ENCODE peak calls at places on chromosome 4, in five cellular contexts. Z is heart left ventricle, G is Peyer's patch, N is IMR-90, Q is A549. L is an unnamed sample.

GRCh38 chr4:55172694-55173287 is 47.4 kb upstream of the KDR start:
- DNase-seq in N (no peak), Z (peak; percentile 43), G (no peak), Q (no peak), L (no peak)

GRCh38 chr4:71209161-71209560 is 129.7 kb upstream of the SLC4A4 start:
- DNase-seq in N (peak; percentile 82), Q (peak; percentile 5), G (no peak), Z (no peak), L (no peak)

GRCh38 chr4:151226004-151226932 is 50.7 kb upstream of the PRSS48 start:
- DNase-seq in Z (no peak), Q (no peak), N (peak; percentile 88), G (no peak), L (no peak)

GRCh38 chr4:153036931-153037330 is 100.8 kb downstream of the FHDC1 start:
- DNase-seq in G (no peak), Q (no peak), Z (no peak), N (no peak), L (no peak)

GRCh38 chr4:88457307-88458090 is 580 bp downstream of the HERC5 start:
- DNase-seq in Z (peak; percentile 42), Q (no peak), N (no peak), G (no peak), L (peak; percentile 54)

GRCh38 chr4:173699841-173700475 is 169.9 kb upstream of the HAND2 start:
- DNase-seq in N (no peak), G (no peak), Q (no peak), Z (no peak), L (no peak)

GRCh38 chr4:72391281-72391680 is 177.7 kb downstream of the ADAMTS3 start:
- DNase-seq in Z (no peak), Q (no peak), G (no peak), N (no peak), L (no peak)

GRCh38 chr4:180203349-180203748 is 2039.9 kb upstream of the TENM3 start:
- DNase-seq in N (no peak), G (no peak), Z (no peak), Q (no peak), L (no peak)

GRCh38 chr4:85677286-85677685 is 202.3 kb downstream of the ARHGAP24 start:
- DNase-seq in N (no peak), G (no peak), Q (no peak), Z (no peak), L (no peak)

GRCh38 chr4:5511791-5512190 is 196.6 kb downstream of the EVC2 start:
- DNase-seq in Z (no peak), N (peak; percentile 63), G (no peak), Q (no peak), L (no peak)

GRCh38 chr4:71713611-71714203 is 70.2 kb downstream of the GC start:
- DNase-seq in Q (peak; percentile 48), G (no peak), N (peak; percentile 77), Z (peak; percentile 11), L (no peak)

GRCh38 chr4:13546855-13547562 is 2.7 kb upstream of the NKX3-2 start:
- DNase-seq in G (peak; percentile 53), Q (no peak), Z (no peak), N (no peak), L (no peak)

GRCh38 chr4:102757681-102758080 is 3.1 kb downstream of the MANBA start:
- DNase-seq in G (no peak), Q (no peak), N (no peak), Z (no peak), L (no peak)

GRCh38 chr4:137283737-137284136 is 248.6 kb downstream of the PCDH18 start:
- DNase-seq in Z (no peak), N (peak; percentile 39), G (no peak), Q (no peak), L (no peak)

GRCh38 chr4:183289688-183290087 is 30.4 kb downstream of the CLDN22 start:
- DNase-seq in Q (peak; percentile 32), N (no peak), Z (no peak), G (no peak), L (no peak)

GRCh38 chr4:154618708-154619315 is 6.4 kb upstream of the FGG start:
- DNase-seq in N (peak; percentile 30), Q (peak; percentile 76), G (peak; percentile 62), Z (no peak), L (peak; percentile 70)

GRCh38 chr4:173835863-173836262 is 305.8 kb upstream of the HAND2 start:
- DNase-seq in Q (no peak), Z (peak; percentile 20), G (no peak), N (peak; percentile 80), L (no peak)

GRCh38 chr4:177374966-177375365 is 65.3 kb downstream of the NEIL3 start:
- DNase-seq in Q (no peak), N (no peak), Z (no peak), G (no peak), L (no peak)

GRCh38 chr4:183860726-183861125 is 44.4 kb upstream of the STOX2 start:
- DNase-seq in G (no peak), Q (no peak), N (no peak), Z (no peak), L (no peak)

GRCh38 chr4:76251448-76252270 is at the start of gene FAM47E:
- DNase-seq in Z (peak; percentile 71), G (peak; percentile 94), Q (peak; percentile 57), N (peak; percentile 6), L (peak; percentile 88)
- TF ChIP-seq POLR2A in Z (no peak), G (no peak), Q (no peak), N (no peak), L (no peak)

GRCh38 chr4:57103051-57103450 is 7.1 kb downstream of the IGFBP7 start:
- DNase-seq in N (peak; percentile 35), Z (peak; percentile 55), G (no peak), Q (no peak), L (no peak)
- TF ChIP-seq POLR2A in N (no peak), Z (no peak), G (no peak), Q (no peak), L (no peak)

GRCh38 chr4:764405-765169 is 59.0 kb downstream of the PCGF3 start:
- DNase-seq in Z (no peak), Q (no peak), N (no peak), G (no peak), L (no peak)
- TF ChIP-seq POLR2A in Z (no peak), Q (no peak), N (no peak), G (no peak), L (no peak)

DNA sequence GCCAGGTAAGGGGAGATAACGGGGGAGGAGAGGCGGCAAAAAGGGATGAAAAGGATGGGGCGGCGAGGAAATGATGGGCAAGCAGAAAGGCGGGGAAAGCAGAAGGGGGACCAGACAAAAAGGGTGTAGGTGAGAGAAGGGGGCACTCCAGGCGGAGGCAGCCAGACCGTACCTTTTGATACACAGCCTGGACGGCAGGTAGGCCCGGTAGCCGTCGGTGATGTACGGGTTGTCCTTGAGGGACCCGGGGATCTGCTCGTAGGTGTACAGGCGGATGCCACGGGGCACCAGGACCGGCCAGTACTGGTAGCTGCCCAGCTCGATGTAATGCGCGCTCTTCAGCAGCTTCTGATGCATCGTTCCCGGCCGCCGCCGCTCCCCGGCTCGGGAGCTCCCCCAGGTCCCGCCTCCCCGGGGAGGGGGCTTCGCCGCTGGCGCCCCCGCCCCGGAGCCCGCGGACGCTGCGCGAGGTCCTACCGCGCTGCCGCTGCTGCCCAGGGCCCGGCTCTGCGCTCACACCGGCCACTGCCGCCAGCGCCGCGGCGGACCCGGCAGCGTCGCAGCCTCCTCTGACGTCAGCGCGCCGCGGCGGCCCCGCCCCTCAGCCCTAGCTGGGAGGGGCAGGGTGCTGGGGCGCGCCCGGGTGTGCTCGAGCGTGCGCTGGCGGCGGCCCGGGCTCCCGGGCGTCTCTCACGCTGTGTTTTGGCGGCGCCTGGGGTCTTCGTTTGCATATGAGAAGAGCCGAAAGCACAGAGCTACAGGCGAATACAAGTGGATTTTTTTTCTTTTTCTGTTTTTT is at the start of gene PAQR3:
- DNase-seq in Q (peak; percentile 76), Z (peak; percentile 86), G (peak; percentile 92), N (peak; percentile 76), L (peak; percentile 87)
- TF ChIP-seq POLR2A in Q (peak; percentile 88), Z (peak; percentile 52), G (peak; percentile 92), N (peak; percentile 76), L (no peak)

GRCh38 chr4:26866203-26866602 is 5.6 kb downstream of the STIM2 start:
- DNase-seq in Q (no peak), Z (no peak), N (no peak), G (no peak), L (no peak)

GRCh38 chr4:26862381-26862915 is 1.8 kb downstream of the STIM2 start:
- DNase-seq in Q (no peak), Z (no peak), N (no peak), G (no peak), L (no peak)

GRCh38 chr4:26866781-26867180 is 6.1 kb downstream of the STIM2 start:
- DNase-seq in N (no peak), Q (no peak), G (no peak), Z (no peak), L (no peak)

GRCh38 chr4:26863512-26863911 is 2.9 kb downstream of the STIM2 start:
- DNase-seq in Z (no peak), Q (no peak), N (no peak), G (no peak), L (no peak)

GRCh38 chr4:26864904-26865303 is 4.3 kb downstream of the STIM2 start:
- DNase-seq in N (no peak), Z (no peak), G (no peak), Q (no peak), L (no peak)
- TF ChIP-seq POLR2A in N (no peak), Z (no peak), G (no peak), Q (no peak), L (no peak)

DNA sequence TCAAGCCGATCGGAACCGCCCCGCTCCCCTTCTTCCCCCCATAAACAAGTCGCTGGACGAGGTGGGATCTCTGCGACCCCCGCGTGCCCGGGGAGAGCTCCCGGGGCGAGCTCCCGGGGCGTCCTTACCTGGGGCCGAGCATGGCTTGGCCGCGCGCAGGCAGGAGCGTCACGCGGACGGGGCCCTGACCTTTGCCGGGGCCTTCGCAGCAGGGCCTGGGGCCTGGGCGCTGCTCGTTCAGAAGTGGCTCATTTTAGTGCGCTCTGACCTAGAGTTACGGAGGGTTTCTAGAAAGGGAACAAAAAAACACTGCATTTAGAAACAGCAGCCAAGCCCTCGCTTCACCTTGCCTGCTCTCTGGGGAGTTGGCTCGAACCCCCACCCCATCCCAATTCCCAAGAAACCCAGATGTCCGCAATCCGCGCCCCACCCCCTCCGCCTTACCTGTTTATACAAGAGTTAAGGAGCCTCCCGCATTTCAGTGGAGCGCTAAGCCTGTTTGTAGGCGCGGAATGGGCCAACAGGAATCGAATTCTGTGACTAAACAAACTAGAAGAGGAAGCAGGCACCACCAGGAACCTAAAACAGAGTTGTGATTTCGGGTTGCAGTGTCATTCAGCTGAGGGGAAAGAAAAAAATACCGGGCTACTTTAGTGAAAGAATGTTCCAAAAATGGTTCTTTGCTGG is 814 bp upstream of the RBM47 start:
- DNase-seq in N (no peak), G (peak; percentile 57), Z (peak; percentile 13), Q (peak; percentile 69), L (peak; percentile 87)
- TF ChIP-seq POLR2A in N (no peak), G (no peak), Z (no peak), Q (peak; percentile 17), L (no peak)

DNA sequence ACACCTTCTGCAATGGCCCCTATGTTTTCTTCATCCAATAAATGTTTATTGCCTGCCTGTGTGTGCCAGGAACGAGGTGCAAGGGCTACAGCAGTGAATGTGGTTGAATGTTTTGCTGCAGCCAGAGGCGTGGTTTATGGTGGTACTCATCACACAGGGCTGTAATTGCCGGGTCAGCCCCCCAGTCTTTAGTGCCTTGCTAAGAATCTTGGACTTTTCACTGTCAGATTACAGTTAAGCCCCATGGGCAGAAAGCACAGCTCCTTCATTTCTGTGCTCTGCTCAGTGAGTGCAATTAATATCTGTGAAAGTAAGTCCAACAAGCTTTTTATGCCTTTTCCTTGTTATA is 67.8 kb downstream of the TAPT1 start:
- DNase-seq in N (no peak), Q (no peak), Z (no peak), G (peak; percentile 78), L (no peak)
- TF ChIP-seq POLR2A in N (no peak), Q (no peak), Z (no peak), G (peak; percentile 41), L (no peak)